ENCODE peak calls at places on chromosomes 12 and 14, in nine cellular contexts. V is lower lobe of right lung, R is endodermal cell, E is H9, G is astrocyte, P is psoas muscle, N is neural progenitor cell, Y is DND-41, X is ovary. T is an unnamed sample.
A peak's percentile ranks its signal among the peaks of the same experiment; 100 is the strongest.

GRCh38 chr14:75711134-75711795 is 50.2 kb downstream of the TTLL5 start:
- DNase-seq in Y (peak; percentile 34), N (peak; percentile 59), G (peak; percentile 57), V (no peak), R (peak; percentile 67), X (peak; percentile 27), E (no peak), P (no peak), T (no peak)

GRCh38 chr14:92143309-92143708 is 21.5 kb downstream of the CPSF2 start:
- DNase-seq in N (no peak), E (no peak), P (no peak), Y (no peak), X (no peak), V (no peak), R (no peak), G (no peak), T (no peak)

GRCh38 chr14:66507181-66507721 is 696 bp upstream of the GPHN start:
- DNase-seq in R (no peak), E (no peak), N (no peak), X (no peak), G (no peak), V (no peak), P (no peak), Y (no peak), T (no peak)

GRCh38 chr12:47767197-47767724 is 5.8 kb upstream of the SLC48A1 start:
- DNase-seq in E (peak; percentile 84), N (peak; percentile 48), X (no peak), Y (peak; percentile 63), V (peak; percentile 47), R (peak; percentile 94), P (peak; percentile 64), G (no peak), T (peak; percentile 68)

GRCh38 chr14:62189698-62190097 is 427.5 kb downstream of the SNAPC1 start:
- DNase-seq in X (no peak), E (no peak), V (no peak), Y (no peak), N (no peak), P (no peak), R (no peak), G (peak; percentile 73), T (no peak)

GRCh38 chr12:18479266-18479665 is 217.9 kb downstream of the PIK3C2G start:
- DNase-seq in N (no peak), G (no peak), P (no peak), Y (no peak), V (no peak), R (no peak), X (no peak), E (no peak), T (no peak)

GRCh38 chr12:109446869-109447268 is 30.2 kb downstream of the KCTD10 start:
- DNase-seq in P (no peak), Y (no peak), V (no peak), N (no peak), G (no peak), R (no peak), X (no peak), E (no peak), T (no peak)

GRCh38 chr14:65290830-65291229 is 121.7 kb upstream of the FUT8 start:
- DNase-seq in Y (no peak), R (no peak), N (no peak), X (no peak), E (no peak), G (peak; percentile 93), P (no peak), V (no peak), T (no peak)

GRCh38 chr12:123983822-123984485 is 10.9 kb downstream of the ZNF664 start:
- DNase-seq in E (peak; percentile 59), V (no peak), Y (peak; percentile 44), G (peak; percentile 40), N (peak; percentile 81), P (no peak), R (peak; percentile 82), X (peak; percentile 48), T (no peak)

GRCh38 chr12:44875417-44875953 is 630 bp downstream of the NELL2 start:
- DNase-seq in Y (no peak), X (no peak), V (no peak), P (no peak), R (peak; percentile 85), E (peak; percentile 64), G (no peak), N (peak; percentile 62), T (no peak)

GRCh38 chr12:50778663-50779590 is 15.0 kb downstream of the ATF1 start:
- DNase-seq in E (no peak), Y (no peak), P (no peak), X (no peak), G (no peak), R (no peak), V (no peak), N (no peak), T (no peak)

GRCh38 chr12:131893605-131894312 is 663 bp upstream of the ULK1 start:
- DNase-seq in E (no peak), V (no peak), P (no peak), X (no peak), N (no peak), R (no peak), G (no peak), Y (no peak), T (peak; percentile 32)

GRCh38 chr12:116420476-116420875 is 138.7 kb upstream of the MAP1LC3B2 start:
- DNase-seq in N (no peak), G (no peak), R (no peak), P (no peak), X (no peak), E (no peak), Y (no peak), V (no peak), T (no peak)

GRCh38 chr12:87509233-87509820 is 519.9 kb downstream of the C12orf50 start:
- DNase-seq in G (peak; percentile 73), R (no peak), X (no peak), P (no peak), N (no peak), V (no peak), Y (no peak), E (no peak), T (no peak)

GRCh38 chr14:37597538-37598084 is 2.2 kb downstream of the TTC6 start:
- DNase-seq in X (no peak), V (no peak), G (no peak), P (no peak), E (peak; percentile 71), Y (no peak), N (peak; percentile 81), R (peak; percentile 86), T (no peak)

GRCh38 chr14:91867316-91867988 is at the start of gene TC2N:
- DNase-seq in E (no peak), Y (peak; percentile 54), G (no peak), V (no peak), N (no peak), R (no peak), P (no peak), X (no peak), T (peak; percentile 49)

GRCh38 chr14:69715725-69716482 is 51.0 kb upstream of the SRSF5 start:
- DNase-seq in E (no peak), P (peak; percentile 60), R (no peak), X (peak; percentile 75), G (peak; percentile 75), N (no peak), V (peak; percentile 71), Y (peak; percentile 13), T (peak; percentile 75)

GRCh38 chr14:69713127-69713800 is 53.7 kb upstream of the SRSF5 start:
- DNase-seq in X (no peak), R (peak; percentile 89), P (peak; percentile 48), N (peak; percentile 75), G (no peak), E (peak; percentile 88), Y (no peak), V (no peak), T (no peak)

GRCh38 chr14:69713976-69714716 is 52.8 kb upstream of the SRSF5 start:
- DNase-seq in E (no peak), V (no peak), R (no peak), X (no peak), P (no peak), Y (no peak), G (no peak), N (peak; percentile 41), T (no peak)

GRCh38 chr14:69719501-69719951 is 47.4 kb upstream of the SRSF5 start:
- DNase-seq in N (peak; percentile 55), X (peak; percentile 45), R (peak; percentile 64), V (peak; percentile 59), Y (no peak), G (peak; percentile 95), P (no peak), E (peak; percentile 40), T (peak; percentile 79)

GRCh38 chr14:69716483-69717187 is 50.3 kb upstream of the SRSF5 start:
- DNase-seq in N (no peak), R (no peak), E (no peak), Y (peak; percentile 36), G (peak; percentile 95), X (no peak), P (no peak), V (no peak), T (no peak)
- TF ChIP-seq CTCF in N (no peak), R (no peak), E (no peak), Y (no peak), G (no peak), X (no peak), P (no peak), V (no peak), T (no peak)

GRCh38 chr14:73231874-73232851 is 5.1 kb upstream of the PAPLN start:
- DNase-seq in V (peak; percentile 45), E (peak; percentile 91), G (no peak), Y (no peak), P (peak; percentile 46), R (peak; percentile 93), N (peak; percentile 62), X (no peak), T (no peak)
- H3K4me1 ChIP-seq in V (peaks cover 30% of the 10 kb centered on the region), E (peaks cover 7% of the 10 kb centered on the region), G (peaks cover 18% of the 10 kb centered on the region), Y (no peaks in the 10 kb centered on the region), P (peaks cover 3% of the 10 kb centered on the region), R (peaks cover 34% of the 10 kb centered on the region), N (peaks cover 64% of the 10 kb centered on the region), X (peaks cover 27% of the 10 kb centered on the region), T (peaks cover 20% of the 10 kb centered on the region)

GRCh38 chr12:38162013-38162412 is 154.6 kb upstream of the ALG10B start:
- DNase-seq in G (no peak), Y (no peak), R (no peak), V (no peak), X (no peak), P (no peak), N (no peak), E (no peak), T (no peak)
- H3K9me3 ChIP-seq in G (peaks cover 5% of the 10 kb centered on the region), Y (peaks cover 24% of the 10 kb centered on the region), R (peaks cover 40% of the 10 kb centered on the region), V (no peaks in the 10 kb centered on the region), X (no peaks in the 10 kb centered on the region), P (no peaks in the 10 kb centered on the region), N (peaks cover 3% of the 10 kb centered on the region), E (peaks cover 89% of the 10 kb centered on the region), T (no peaks in the 10 kb centered on the region)

DNA sequence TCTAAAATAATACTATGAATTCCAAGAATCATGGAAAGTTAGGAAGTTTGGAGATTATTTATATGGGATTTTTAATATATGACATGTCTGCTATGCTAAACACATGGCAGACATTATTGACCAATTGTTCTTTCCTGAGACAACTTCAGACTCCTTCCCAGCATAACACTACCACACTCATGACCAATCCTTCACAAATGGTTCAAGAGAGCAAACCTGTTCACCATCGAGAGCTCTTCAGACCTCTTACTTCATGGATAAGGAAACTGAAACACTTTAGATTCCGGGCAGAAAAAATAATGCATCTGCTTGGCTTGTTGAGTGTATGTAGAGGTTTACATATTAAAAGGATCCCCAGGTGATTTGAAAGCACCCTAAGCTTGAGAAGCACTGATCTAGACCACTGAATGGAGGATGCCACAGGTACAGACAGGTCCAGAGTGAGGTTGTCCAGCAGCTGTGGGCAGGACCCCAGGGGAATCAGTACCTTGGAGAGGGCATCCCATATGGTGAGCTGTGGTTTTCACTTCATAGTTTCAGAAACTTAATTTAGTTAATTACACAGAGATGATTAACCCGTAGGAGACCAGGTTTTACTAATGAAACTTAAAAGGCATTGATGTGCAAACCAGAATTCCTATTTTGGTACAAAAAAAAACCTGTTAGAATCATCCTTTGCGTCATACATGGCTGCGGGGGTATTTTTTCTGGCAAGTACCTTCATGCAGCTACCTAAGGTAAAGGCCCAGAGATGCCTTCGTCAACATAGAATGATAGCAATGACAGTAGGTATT is 159.1 kb downstream of the DACT1 start:
- DNase-seq in V (no peak), G (no peak), E (no peak), X (no peak), N (peak; percentile 28), R (peak; percentile 68), P (no peak), Y (no peak), T (no peak)
- TF ChIP-seq CTCF in V (no peak), G (no peak), E (no peak), X (no peak), N (no peak), R (no peak), P (no peak), Y (no peak), T (no peak)

T was measured in kidney.